ENCODE peak calls at places on chromosomes 13 and 19, in seven cellular contexts. D is A673; N is gastrocnemius medialis; L is uterus; R is endodermal cell; G is CD8-positive, alpha-beta T cell; E is psoas muscle. Q is an unnamed sample. For H3K4me1, the result is how much of the 10 kb centered on the place peaks cover.

GRCh38 chr13:114080739-114081561 is 51.5 kb downstream of the RASA3 start:
- DNase-seq in N (no peak), D (no peak), E (no peak), L (peak), R (peak), G (no peak), Q (no peak)

GRCh38 chr19:36423925-36424324 is 5.5 kb upstream of the ZFP82 start:
- DNase-seq in L (no peak), E (no peak), N (no peak), R (no peak), D (no peak), G (no peak), Q (peak)

GRCh38 chr13:95530178-95530577 is 22.3 kb upstream of the CLDN10 start:
- DNase-seq in G (no peak), D (peak), E (peak), L (no peak), N (peak), R (no peak), Q (no peak)

GRCh38 chr13:75685239-75685697 is 49.1 kb downstream of the LMO7 start:
- DNase-seq in R (peak), N (no peak), G (no peak), L (no peak), E (no peak), D (peak), Q (no peak)

GRCh38 chr13:111025310-111025709 is 89.8 kb upstream of the ARHGEF7 start:
- DNase-seq in L (no peak), G (no peak), N (no peak), R (no peak), E (no peak), D (no peak), Q (no peak)

GRCh38 chr19:31073485-31074221 is 275.6 kb downstream of the TSHZ3 start:
- DNase-seq in R (no peak), G (no peak), N (no peak), L (no peak), E (no peak), D (peak), Q (no peak)

GRCh38 chr19:33377586-33378475 is 4.3 kb downstream of the CEBPG start:
- DNase-seq in G (no peak), L (no peak), N (no peak), D (no peak), R (peak), E (no peak), Q (peak)

GRCh38 chr13:44160549-44161278 is 212.9 kb upstream of the SERP2 start:
- DNase-seq in L (peak), D (no peak), N (peak), E (no peak), G (no peak), R (no peak), Q (no peak)

GRCh38 chr13:44974056-44974798 is 15.0 kb downstream of the NUFIP1 start:
- DNase-seq in E (no peak), R (no peak), L (no peak), N (peak), D (no peak), G (no peak), Q (no peak)

GRCh38 chr13:52879950-52880650 is 31.7 kb upstream of the PCDH8 start:
- DNase-seq in R (peak), G (no peak), E (no peak), N (no peak), L (no peak), D (no peak), Q (no peak)

GRCh38 chr19:2051771-2052704 is 994 bp upstream of the MKNK2 start:
- DNase-seq in E (peak), D (no peak), G (peak), R (no peak), L (peak), N (peak), Q (no peak)

GRCh38 chr13:21798181-21798580 is 127.3 kb downstream of the FGF9 start:
- DNase-seq in D (no peak), G (no peak), R (no peak), N (no peak), E (no peak), L (no peak), Q (no peak)

GRCh38 chr13:24215007-24215633 is 54.6 kb downstream of the SPATA13 start:
- DNase-seq in D (no peak), R (no peak), G (no peak), L (no peak), E (no peak), N (no peak), Q (no peak)

GRCh38 chr13:24212254-24212653 is 51.7 kb downstream of the SPATA13 start:
- DNase-seq in G (no peak), E (no peak), D (no peak), N (no peak), L (no peak), R (no peak), Q (no peak)

GRCh38 chr13:24212674-24213073 is 52.2 kb downstream of the SPATA13 start:
- DNase-seq in E (no peak), G (no peak), L (no peak), D (no peak), N (no peak), R (no peak), Q (no peak)

GRCh38 chr13:24214528-24214927 is 54.0 kb downstream of the SPATA13 start:
- DNase-seq in R (no peak), G (no peak), E (no peak), N (no peak), D (no peak), L (no peak), Q (no peak)

DNA sequence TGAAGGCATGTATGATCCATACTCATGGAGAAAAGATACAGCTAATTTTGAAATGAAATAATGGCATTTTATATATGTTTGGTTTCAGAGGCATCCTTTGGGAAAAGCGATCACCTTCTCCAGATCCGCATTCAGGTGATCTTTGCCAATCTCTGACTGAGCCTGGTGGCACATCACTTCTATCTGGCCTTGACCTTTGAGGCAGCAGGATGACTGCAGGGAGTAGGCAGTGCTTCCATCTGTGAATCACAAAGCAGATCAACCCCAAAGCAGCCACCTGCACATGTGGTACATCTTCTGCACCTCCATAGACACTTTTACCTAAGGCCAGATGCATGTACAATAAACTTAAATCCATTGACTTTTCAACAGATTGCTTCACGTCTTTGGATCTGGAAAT is 53.4 kb downstream of the SPATA13 start:
- DNase-seq in N (no peak), E (no peak), D (no peak), G (no peak), L (no peak), R (no peak), Q (no peak)
- H3K4me1 ChIP-seq in N (under half), E (under half), D (under half), G (under half), L (under half), R (under half), Q (under half)

DNA sequence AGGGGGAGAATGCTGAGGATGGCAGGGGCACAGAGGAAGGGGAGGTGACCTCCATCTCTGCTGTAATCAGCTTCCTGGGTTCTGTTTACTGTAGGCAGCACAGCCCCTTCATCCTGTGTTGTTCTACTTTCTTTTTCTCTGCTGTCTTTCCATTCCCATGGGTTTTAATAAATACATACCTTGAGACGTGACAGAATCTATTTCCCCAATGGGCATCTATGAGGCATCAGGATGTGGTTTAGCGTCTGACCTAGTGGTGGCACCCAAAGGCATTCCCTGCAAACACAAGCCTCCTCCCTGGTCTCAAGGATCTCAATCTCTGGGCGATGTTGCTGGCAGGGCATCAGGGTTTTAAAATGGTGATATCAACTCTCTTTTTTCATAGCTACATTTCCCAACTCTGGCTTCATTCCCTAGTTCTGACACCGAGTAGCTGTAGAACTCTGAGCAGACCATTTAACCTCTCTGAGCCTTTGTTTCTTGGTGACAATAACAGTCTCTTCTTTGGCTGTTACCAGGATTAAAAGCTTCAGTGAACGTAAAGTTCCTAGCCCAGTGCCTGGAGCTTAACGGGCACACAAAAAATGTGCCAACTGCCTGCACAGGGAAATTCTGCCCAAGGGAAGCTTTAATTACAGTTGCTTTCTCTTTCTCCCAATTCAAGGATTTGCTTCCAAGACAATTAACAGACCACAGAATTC is 60.9 kb downstream of the ALOX5AP start:
- DNase-seq in R (no peak), L (no peak), E (no peak), N (no peak), G (no peak), D (peak), Q (no peak)
- TF ChIP-seq CTCF in R (peak), L (no peak), E (no peak), N (no peak), G (no peak), D (peak), Q (no peak)

DNA sequence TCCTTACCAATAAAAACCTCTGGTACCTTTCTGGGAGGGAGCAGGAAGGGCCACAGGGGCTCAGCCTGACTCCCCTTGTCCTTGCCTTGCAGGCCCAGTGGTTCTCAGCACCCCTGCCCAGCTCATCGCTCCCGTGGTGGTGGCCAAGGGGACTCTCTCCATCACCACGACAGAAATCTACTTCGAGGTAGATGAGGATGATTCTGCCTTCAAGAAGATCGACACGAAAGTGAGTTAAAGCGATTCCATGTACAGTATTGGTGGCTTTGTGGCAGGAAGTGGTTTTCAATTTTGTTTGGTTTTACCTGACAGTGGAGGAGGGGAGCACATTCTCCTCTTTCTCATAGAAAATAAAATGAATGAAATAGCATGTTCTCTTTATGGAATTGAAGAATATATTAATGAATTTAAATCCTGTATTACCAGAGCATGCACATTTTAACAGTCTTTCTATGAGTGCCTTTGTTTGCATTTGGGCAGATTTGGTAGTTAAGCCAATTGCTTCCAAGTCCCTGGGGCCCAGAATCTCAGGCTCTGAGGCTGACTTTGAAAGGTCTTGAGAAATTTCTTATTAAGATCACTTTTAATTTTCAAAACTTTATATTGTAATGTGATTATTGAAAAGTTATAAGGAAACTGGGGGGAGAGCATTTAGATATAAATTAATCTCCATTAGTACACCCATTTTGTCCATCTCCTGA is 4.0 kb downstream of the MAB21L1 start:
- DNase-seq in D (no peak), N (peak), E (no peak), G (no peak), R (peak), L (no peak), Q (peak)
- H3K4me3 ChIP-seq in D (no peak), N (peak), E (peak), G (no peak), R (peak), L (no peak), Q (peak)

GRCh38 chr13:99974296-99974938 is 2.9 kb upstream of the ZIC5 start:
- DNase-seq in G (no peak), R (peak), N (no peak), D (no peak), E (no peak), L (peak), Q (no peak)

GRCh38 chr13:99974939-99975561 is 3.5 kb upstream of the ZIC5 start:
- DNase-seq in D (no peak), L (peak), E (no peak), R (peak), N (no peak), G (no peak), Q (no peak)

GRCh38 chr13:99977334-99977911 is 4.2 kb upstream of the ZIC2 start:
- DNase-seq in L (no peak), N (no peak), R (peak), D (no peak), G (no peak), E (no peak), Q (no peak)

GRCh38 chr13:99976502-99977115 is 5.0 kb upstream of the ZIC2 start:
- DNase-seq in D (no peak), G (no peak), E (no peak), N (no peak), R (no peak), L (no peak), Q (no peak)

DNA sequence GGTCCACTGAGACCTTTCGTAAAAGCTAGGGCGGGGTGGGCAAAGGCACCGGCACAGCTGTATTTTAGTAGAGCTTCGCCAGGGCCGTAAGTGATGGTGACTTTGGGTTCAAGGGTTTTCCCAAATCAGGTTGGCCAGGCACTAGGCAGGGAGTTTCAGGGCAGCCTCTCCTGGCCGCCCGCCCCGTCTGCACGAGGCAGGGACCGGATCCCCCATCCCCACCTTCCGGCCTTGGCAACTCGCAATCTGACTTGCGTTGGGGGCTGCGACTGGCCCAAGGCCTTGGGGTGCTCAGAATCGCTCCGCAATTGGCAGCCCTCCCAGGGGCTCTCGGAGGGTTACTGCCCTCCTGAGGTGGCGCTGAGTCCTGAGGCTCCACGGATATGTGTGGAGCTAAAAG is 4.1 kb upstream of the ZIC5 start:
- DNase-seq in D (no peak), E (no peak), R (peak), G (no peak), N (no peak), L (peak), Q (no peak)
- H3K4me1 ChIP-seq in D (under half), E (under half), R (under half), G (under half), N (under half), L (under half), Q (under half)

GRCh38 chr19:58020129-58020528 is 13.7 kb upstream of the ZSCAN1 start:
- DNase-seq in E (no peak), D (no peak), R (no peak), N (no peak), L (no peak), G (no peak), Q (no peak)

GRCh38 chr19:58022283-58022660 is 11.6 kb upstream of the ZSCAN1 start:
- DNase-seq in N (no peak), G (no peak), R (no peak), E (no peak), D (no peak), L (no peak), Q (no peak)

GRCh38 chr19:58024661-58025060 is 9.2 kb upstream of the ZSCAN1 start:
- DNase-seq in N (no peak), L (no peak), E (no peak), D (no peak), G (no peak), R (no peak), Q (no peak)

GRCh38 chr19:58020985-58021384 is 12.8 kb upstream of the ZSCAN1 start:
- DNase-seq in R (no peak), D (peak), L (no peak), G (no peak), E (no peak), N (no peak), Q (no peak)

DNA sequence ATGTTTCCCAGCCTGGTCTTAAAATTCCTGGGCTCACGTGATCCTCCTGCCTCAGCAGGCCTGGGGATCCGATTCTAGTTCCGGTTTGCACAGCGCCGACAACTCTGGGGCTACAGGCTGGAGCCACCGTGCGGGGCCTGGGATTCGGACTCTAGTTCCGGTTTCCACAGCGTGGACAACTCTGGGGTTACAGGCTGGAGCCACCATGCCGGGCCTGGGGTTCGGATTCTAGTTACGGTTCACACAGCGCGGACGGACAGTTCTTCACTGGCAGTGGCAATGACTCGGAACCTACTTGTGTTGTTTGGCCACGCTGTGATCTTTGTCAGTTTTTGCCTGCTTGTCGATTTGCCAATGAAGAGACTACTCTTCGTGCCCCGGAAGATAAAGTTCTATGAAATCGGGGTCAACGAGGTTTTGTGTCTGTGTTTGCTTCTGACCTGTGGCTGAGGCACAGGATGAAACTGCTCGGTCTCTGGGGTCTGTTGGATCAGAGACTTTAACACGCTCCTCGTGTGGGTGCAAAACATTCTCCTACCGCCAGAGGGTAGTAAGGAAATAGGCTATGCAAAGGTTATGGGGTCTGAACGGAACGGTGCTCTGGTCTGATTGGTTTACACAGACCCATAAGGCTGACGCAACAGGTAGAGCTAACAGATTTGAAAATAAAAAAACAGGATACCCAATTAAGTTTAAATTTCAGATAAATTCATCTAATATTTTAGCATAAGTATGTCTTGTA is 12.1 kb upstream of the ZSCAN1 start:
- DNase-seq in N (no peak), R (peak), D (peak), G (peak), L (peak), E (no peak), Q (peak)
- TF ChIP-seq CTCF in N (peak), R (peak), D (peak), G (peak), L (peak), E (peak), Q (peak)

GRCh38 chr19:3408996-3409345 is 42.6 kb downstream of the NFIC start:
- DNase-seq in E (no peak), L (no peak), N (no peak), G (no peak), D (no peak), R (no peak), Q (no peak)
- H3K4me3 ChIP-seq in E (peak), L (no peak), N (peak), G (no peak), D (no peak), R (no peak), Q (no peak)

GRCh38 chr13:46582190-46582589 is 29.2 kb downstream of the LRCH1 start:
- DNase-seq in L (no peak), R (no peak), N (no peak), D (no peak), E (no peak), G (no peak), Q (no peak)
- H3K4me1 ChIP-seq in L (under half), R (under half), N (under half), D (half or more), E (under half), G (under half), Q (under half)

DNA sequence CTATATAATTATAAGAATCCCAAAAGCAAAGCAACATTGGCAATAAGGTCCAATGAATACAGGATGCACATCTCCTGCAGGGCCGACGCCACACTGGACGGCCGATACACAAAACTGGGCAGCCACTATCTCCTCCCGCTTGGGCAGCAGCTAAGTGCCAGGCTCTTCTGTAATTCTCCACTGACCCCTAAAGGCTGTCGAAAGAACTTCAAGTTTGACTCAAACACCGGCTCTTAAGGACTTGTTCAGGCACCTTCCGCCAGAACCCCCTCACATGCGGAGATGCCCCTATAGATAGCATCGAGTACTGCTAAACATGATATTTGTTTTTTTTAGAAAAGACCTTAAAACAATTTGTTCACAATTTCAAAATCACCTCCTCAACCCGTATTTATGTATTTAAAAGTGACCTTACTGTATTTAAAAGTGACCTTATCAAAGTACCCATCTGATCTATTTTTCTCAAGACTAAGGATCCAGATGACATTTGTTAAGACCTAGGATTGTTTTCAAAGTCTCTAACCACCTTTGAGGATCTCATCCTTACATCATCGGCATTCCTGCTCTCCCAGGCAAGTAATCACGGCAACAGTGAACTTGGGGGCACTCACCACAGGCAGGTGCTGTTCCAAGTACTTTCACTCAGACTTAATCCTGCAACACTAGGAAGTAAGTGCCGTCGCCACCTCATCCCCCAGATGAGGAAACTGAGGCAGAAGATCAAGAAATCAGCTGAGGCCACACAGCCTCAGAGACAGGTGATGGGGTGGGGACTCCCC is 77.8 kb downstream of the TUBGCP3 start:
- DNase-seq in R (peak), E (no peak), G (no peak), D (peak), L (no peak), N (no peak), Q (peak)
- TF ChIP-seq CTCF in R (peak), E (no peak), G (no peak), D (peak), L (peak), N (peak), Q (peak)